ENCODE peak calls at places on chromosomes 11 and 22, in seven cellular contexts. J, Y, H, B, G, C and I are unnamed samples.
A peak's percentile ranks its signal among the peaks of the same experiment; 100 is the strongest.

GRCh38 chr11:86513138-86513537 is 138.5 kb downstream of the CCDC81 start:
- DNase-seq in C (no peak), G (no peak), J (no peak), Y (no peak), H (no peak), B (no peak), I (no peak)

GRCh38 chr11:121426476-121427454 is 25.3 kb upstream of the SORL1 start:
- DNase-seq in H (peak; percentile 35), B (peak; percentile 75), Y (no peak), C (peak; percentile 26), J (peak; percentile 37), G (peak; percentile 71), I (peak; percentile 80)

GRCh38 chr11:17978553-17979287 is 34.1 kb downstream of the SERGEF start:
- DNase-seq in C (peak; percentile 31), H (no peak), Y (peak; percentile 53), G (peak; percentile 80), J (peak; percentile 19), B (peak; percentile 67), I (peak; percentile 66)

GRCh38 chr22:24134090-24134846 is 47.0 kb upstream of the SUSD2 start:
- DNase-seq in C (no peak), J (no peak), Y (no peak), G (no peak), B (no peak), H (peak; percentile 76), I (peak; percentile 63)

GRCh38 chr11:12864316-12865156 is 144.6 kb upstream of the RASSF10 start:
- DNase-seq in C (peak; percentile 55), B (no peak), Y (peak; percentile 96), G (no peak), H (no peak), J (no peak), I (no peak)

GRCh38 chr11:72668645-72669347 is 5.4 kb downstream of the PDE2A start:
- DNase-seq in J (no peak), C (no peak), Y (no peak), H (no peak), B (no peak), G (no peak), I (no peak)

GRCh38 chr11:129146196-129146595 is 45.9 kb downstream of the ARHGAP32 start:
- DNase-seq in G (no peak), Y (peak; percentile 64), B (no peak), C (no peak), H (no peak), J (no peak), I (no peak)

GRCh38 chr22:49340406-49340805 is 487.3 kb downstream of the BRD1 start:
- DNase-seq in Y (no peak), B (no peak), H (no peak), C (no peak), J (no peak), G (peak; percentile 24), I (no peak)

GRCh38 chr11:1852885-1853284 is at the start of gene LSP1:
- DNase-seq in J (no peak), C (no peak), H (no peak), G (no peak), B (no peak), Y (no peak), I (no peak)

GRCh38 chr11:45341379-45341778 is 55.2 kb upstream of the SYT13 start:
- DNase-seq in Y (no peak), B (no peak), C (no peak), J (no peak), H (no peak), G (no peak), I (no peak)

GRCh38 chr22:18111759-18112330 is 1.2 kb downstream of the TUBA8 start:
- DNase-seq in H (no peak), C (no peak), Y (no peak), J (no peak), B (no peak), G (no peak), I (no peak)

GRCh38 chr11:72591785-72592490 is 82.3 kb downstream of the PDE2A start:
- DNase-seq in G (no peak), C (no peak), H (no peak), B (no peak), Y (no peak), J (no peak), I (no peak)

GRCh38 chr11:70536051-70536877 is 137.9 kb downstream of the CTTN start:
- DNase-seq in H (no peak), C (no peak), J (no peak), B (peak; percentile 26), G (no peak), Y (no peak), I (no peak)

GRCh38 chr22:39871008-39871798 is 22.4 kb downstream of the ENTHD1 start:
- DNase-seq in J (no peak), B (no peak), G (no peak), H (no peak), C (no peak), Y (no peak), I (no peak)

GRCh38 chr11:17208257-17208999 is 642 bp upstream of the PIK3C2A start:
- DNase-seq in G (no peak), J (no peak), B (no peak), Y (peak; percentile 59), C (peak; percentile 76), H (no peak), I (peak; percentile 78)

GRCh38 chr22:38314992-38315800 is 2.0 kb downstream of the CSNK1E start:
- DNase-seq in G (no peak), H (no peak), Y (peak; percentile 35), B (no peak), C (peak; percentile 57), J (no peak), I (no peak)

GRCh38 chr11:65854161-65854592 is 3.8 kb downstream of the CFL1 start:
- DNase-seq in Y (no peak), B (peak; percentile 90), H (no peak), J (no peak), G (no peak), C (peak; percentile 11), I (no peak)

GRCh38 chr11:72782081-72782920 is 11.5 kb downstream of the STARD10 start:
- DNase-seq in B (peak; percentile 73), H (peak; percentile 34), C (peak; percentile 70), Y (no peak), J (no peak), G (peak; percentile 89), I (peak; percentile 54)

GRCh38 chr22:32042924-32043323 is at the start of gene SLC5A1:
- DNase-seq in G (peak; percentile 46), C (peak; percentile 83), Y (no peak), J (no peak), B (peak; percentile 96), H (no peak), I (no peak)

GRCh38 chr11:26904114-26904513 is 89.8 kb upstream of the FIBIN start:
- DNase-seq in H (no peak), C (no peak), J (no peak), Y (no peak), G (no peak), B (no peak), I (no peak)

GRCh38 chr11:36362902-36363301 is 66.8 kb downstream of the PRR5L start:
- DNase-seq in J (no peak), B (no peak), C (no peak), Y (peak; percentile 67), G (no peak), H (no peak), I (no peak)

GRCh38 chr11:77141034-77141433 is 13.0 kb downstream of the MYO7A start:
- DNase-seq in Y (peak; percentile 91), C (peak; percentile 35), J (no peak), G (no peak), H (no peak), B (no peak), I (no peak)

GRCh38 chr22:50621948-50622722 is 5.8 kb downstream of the ARSA start:
- DNase-seq in H (no peak), B (peak; percentile 44), G (no peak), C (peak; percentile 44), J (no peak), Y (no peak), I (no peak)

GRCh38 chr22:50621491-50621880 is 6.5 kb downstream of the ARSA start:
- DNase-seq in J (no peak), B (no peak), Y (no peak), H (no peak), C (no peak), G (no peak), I (no peak)

GRCh38 chr22:50624347-50625130 is 3.4 kb downstream of the ARSA start:
- DNase-seq in Y (no peak), B (no peak), H (no peak), J (no peak), C (no peak), G (no peak), I (no peak)

GRCh38 chr22:50622723-50623327 is 5.1 kb downstream of the ARSA start:
- DNase-seq in G (peak; percentile 91), B (peak; percentile 95), C (peak; percentile 95), Y (no peak), J (no peak), H (no peak), I (no peak)

GRCh38 chr22:50620861-50621490 is 7.0 kb downstream of the ARSA start:
- DNase-seq in H (no peak), B (peak; percentile 48), J (no peak), G (no peak), C (no peak), Y (no peak), I (no peak)
- TF ChIP-seq POLR2A in H (no peak), B (no peak), J (no peak), G (no peak), C (no peak), Y (no peak), I (no peak)

GRCh38 chr22:26395926-26396325 is 33.1 kb upstream of the ASPHD2 start:
- DNase-seq in C (no peak), J (no peak), H (no peak), G (no peak), Y (no peak), B (no peak), I (no peak)

GRCh38 chr22:26391623-26392022 is 37.4 kb upstream of the ASPHD2 start:
- DNase-seq in J (no peak), Y (no peak), G (no peak), C (no peak), B (no peak), H (no peak), I (no peak)

GRCh38 chr22:26389125-26389524 is 39.9 kb upstream of the ASPHD2 start:
- DNase-seq in Y (no peak), H (no peak), B (no peak), G (no peak), C (no peak), J (no peak), I (no peak)

GRCh38 chr22:26394787-26395186 is 34.3 kb upstream of the ASPHD2 start:
- DNase-seq in J (no peak), G (no peak), B (no peak), H (no peak), C (no peak), Y (no peak), I (no peak)

GRCh38 chr22:26393929-26394328 is 35.1 kb upstream of the ASPHD2 start:
- DNase-seq in H (no peak), Y (no peak), B (no peak), J (no peak), C (no peak), G (no peak), I (no peak)
- TF ChIP-seq CTCF in H (no peak), Y (no peak), B (no peak), J (no peak), C (no peak), G (no peak), I (no peak)

GRCh38 chr11:118080296-118080695 is 3.4 kb downstream of the TMPRSS4 start:
- DNase-seq in B (no peak), Y (no peak), C (no peak), J (no peak), G (no peak), H (no peak), I (no peak)
- H3K27me3 ChIP-seq in B (no peaks in the 10 kb centered on the region), Y (peaks cover 6% of the 10 kb centered on the region), C (no peaks in the 10 kb centered on the region), J (no peaks in the 10 kb centered on the region), G (no peaks in the 10 kb centered on the region), H (no peaks in the 10 kb centered on the region), I (no peaks in the 10 kb centered on the region)

GRCh38 chr11:29159552-29160465 is 857.0 kb downstream of the KCNA4 start:
- DNase-seq in G (no peak), H (no peak), C (peak; percentile 46), J (no peak), Y (peak; percentile 90), B (no peak), I (peak; percentile 66)
- TF ChIP-seq POLR2A in G (no peak), H (no peak), C (no peak), J (no peak), Y (peak; percentile 17), B (no peak), I (no peak)